ENCODE peak calls at places on chromosomes 12 and 14, in eight cellular contexts. Q is PC-9; M is thoracic aorta; Y is heart right ventricle; K is aorta; F is psoas muscle; L is CD8-positive, alpha-beta memory T cell; Z is left ventricle myocardium inferior. D is an unnamed sample.

GRCh38 chr14:24243336-24243836 is 963 bp upstream of the TINF2 start:
- DNase-seq in M (no peak), Z (no peak), K (no peak), Y (no peak), L (no peak), F (peak; percentile 64), Q (peak; percentile 55), D (peak; percentile 42)

GRCh38 chr12:48183091-48183875 is at the start of gene CCDC184:
- DNase-seq in Q (no peak), K (peak; percentile 82), M (peak; percentile 32), Y (peak; percentile 62), F (peak; percentile 74), Z (peak; percentile 59), L (peak; percentile 91), D (peak; percentile 100)

GRCh38 chr12:93387780-93388179 is 10.1 kb downstream of the NUDT4 start:
- DNase-seq in F (no peak), Q (no peak), M (no peak), L (no peak), Z (no peak), Y (no peak), K (no peak), D (no peak)

GRCh38 chr14:94545131-94545841 is 16.0 kb upstream of the SERPINA4 start:
- DNase-seq in Y (no peak), F (no peak), L (no peak), K (no peak), M (no peak), Z (no peak), Q (no peak), D (no peak)

GRCh38 chr14:100203146-100203545 is 35.8 kb upstream of the YY1 start:
- DNase-seq in M (no peak), Z (no peak), L (no peak), Q (no peak), F (no peak), Y (no peak), K (no peak), D (no peak)

GRCh38 chr12:62879691-62880090 is 55.3 kb downstream of the PPM1H start:
- DNase-seq in Y (no peak), Z (no peak), M (no peak), Q (peak; percentile 49), F (no peak), K (no peak), L (no peak), D (no peak)

GRCh38 chr14:60777856-60778578 is 43.5 kb downstream of the MNAT1 start:
- DNase-seq in M (no peak), K (no peak), Q (peak; percentile 41), F (no peak), Y (no peak), L (no peak), Z (no peak), D (no peak)

GRCh38 chr12:80627773-80628172 is 79.7 kb upstream of the MYF6 start:
- DNase-seq in F (no peak), M (no peak), L (no peak), Z (no peak), K (no peak), Q (no peak), Y (no peak), D (peak; percentile 12)

GRCh38 chr12:106227641-106228319 is 20.0 kb downstream of the CKAP4 start:
- DNase-seq in Y (no peak), K (no peak), M (no peak), F (no peak), Q (no peak), Z (no peak), L (peak; percentile 74), D (no peak)

GRCh38 chr12:107759410-107759809 is 1.5 kb downstream of the PRDM4 start:
- DNase-seq in L (no peak), K (no peak), Y (no peak), M (no peak), Z (no peak), Q (peak; percentile 72), F (no peak), D (peak; percentile 46)

GRCh38 chr14:30077946-30078345 is 150.3 kb upstream of the PRKD1 start:
- DNase-seq in L (no peak), M (no peak), Z (no peak), Y (no peak), K (no peak), Q (no peak), F (no peak), D (no peak)

GRCh38 chr12:50085615-50085928 is 430 bp downstream of the SMARCD1 start:
- DNase-seq in Z (no peak), M (no peak), L (no peak), K (no peak), F (no peak), Y (no peak), Q (no peak), D (no peak)

GRCh38 chr12:41521872-41522379 is 333.8 kb downstream of the PDZRN4 start:
- DNase-seq in L (no peak), Y (no peak), Q (no peak), M (no peak), K (no peak), F (no peak), Z (no peak), D (no peak)

GRCh38 chr14:95232894-95233584 is 75.7 kb upstream of the DICER1 start:
- DNase-seq in L (no peak), Y (no peak), Z (no peak), M (no peak), F (no peak), K (no peak), Q (no peak), D (no peak)

GRCh38 chr12:128671528-128672042 is 152.2 kb downstream of the SLC15A4 start:
- DNase-seq in Y (no peak), Q (no peak), F (no peak), Z (no peak), K (no peak), M (no peak), L (no peak), D (no peak)

GRCh38 chr12:14884458-14884878 is 1.2 kb downstream of the MGP start:
- DNase-seq in Y (peak; percentile 73), K (peak; percentile 91), Z (peak; percentile 83), M (peak; percentile 71), Q (peak; percentile 57), L (peak; percentile 90), F (peak; percentile 89), D (peak; percentile 54)

GRCh38 chr14:92490239-92490959 is 23.2 kb upstream of the RIN3 start:
- DNase-seq in Y (no peak), F (no peak), Z (no peak), L (no peak), Q (no peak), K (peak; percentile 53), M (no peak), D (no peak)

DNA sequence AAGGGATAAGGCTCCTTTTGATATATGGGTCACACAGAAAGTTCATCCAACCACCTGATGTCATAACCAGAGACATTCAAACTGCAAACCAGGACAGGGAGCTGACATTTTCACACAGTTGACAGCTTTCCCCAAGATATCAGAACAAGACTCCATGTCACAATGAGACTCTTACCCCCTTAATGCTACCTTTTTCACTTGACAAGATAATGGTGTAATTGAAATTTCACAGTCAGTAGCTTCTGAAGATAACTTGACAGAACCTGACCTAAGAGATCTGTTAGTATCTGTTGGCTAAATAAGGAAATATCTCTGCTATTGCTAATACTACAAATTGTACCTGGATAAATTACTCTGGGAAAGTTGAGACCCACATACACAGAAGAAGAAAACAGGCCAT is 187.3 kb downstream of the C12orf50 start:
- DNase-seq in Y (no peak), L (no peak), M (no peak), Q (no peak), K (no peak), F (no peak), Z (no peak), D (no peak)
- H3K4me3 ChIP-seq in Y (no peak overlapping the region), L (no peak overlapping the region), M (no peak overlapping the region), Q (no peak overlapping the region), K (no peak overlapping the region), F (no peak overlapping the region), Z (no peak overlapping the region), D (no peak overlapping the region)

DNA sequence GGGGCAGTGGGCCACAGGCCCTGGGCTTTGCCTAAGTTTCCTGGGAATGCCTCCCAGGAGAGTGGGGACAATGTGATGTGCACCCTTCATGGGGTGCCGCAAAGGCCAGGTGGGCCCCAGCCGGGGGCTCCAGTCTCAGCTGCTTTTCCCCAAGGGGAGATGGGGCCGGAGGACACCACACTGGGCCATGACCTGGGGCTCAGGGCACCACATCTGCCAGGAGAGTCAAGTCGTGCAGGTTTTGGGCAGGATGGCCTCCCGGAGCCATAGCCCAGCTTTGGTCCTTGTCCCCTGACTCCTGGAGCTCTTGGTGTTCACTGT is 12.2 kb downstream of the HIP1R start:
- DNase-seq in M (no peak), K (no peak), Z (no peak), Q (no peak), F (peak; percentile 26), L (no peak), Y (no peak), D (no peak)
- H3K27ac ChIP-seq in M (no peak overlapping the region), K (no peak overlapping the region), Z (no peak overlapping the region), Q (no peak overlapping the region), F (no peak overlapping the region), L (no peak overlapping the region), Y (no peak overlapping the region), D (no peak overlapping the region)

DNA sequence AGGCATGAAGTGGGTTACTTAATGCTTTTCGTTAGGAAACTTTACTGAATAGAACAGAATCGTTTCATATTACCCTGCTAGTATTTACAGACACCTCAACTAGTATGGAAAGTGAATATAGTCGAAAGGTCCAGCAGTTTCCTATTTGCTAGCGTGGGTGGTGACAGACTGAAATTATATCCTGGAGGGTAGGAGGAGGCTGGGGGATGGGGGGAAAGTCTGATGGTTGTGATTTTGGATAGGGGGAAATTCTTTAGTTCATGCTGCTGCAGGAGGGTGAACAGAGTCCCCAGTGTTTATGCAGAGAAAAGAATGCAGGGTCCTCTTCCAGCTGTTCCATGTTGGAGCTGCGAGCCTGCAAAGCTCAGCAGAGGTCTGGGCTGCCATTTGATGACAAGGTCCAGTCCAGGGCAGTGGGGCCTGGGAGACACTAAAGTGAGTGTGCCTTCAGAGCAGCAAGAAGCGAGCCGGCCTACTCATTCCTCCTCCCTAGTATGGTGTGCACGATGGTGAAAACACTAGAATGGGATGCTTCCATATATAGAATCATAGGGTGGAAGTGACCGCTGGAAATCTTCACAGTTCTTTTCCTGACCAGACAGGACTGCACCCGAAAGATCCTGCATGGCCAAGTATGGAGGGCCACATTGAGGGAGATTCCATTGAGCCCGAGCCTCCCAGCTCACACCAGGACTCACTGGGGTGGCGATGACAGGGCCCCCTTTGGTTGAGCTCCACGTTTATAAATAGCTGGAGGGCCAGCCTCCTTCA is 2.1 kb downstream of the SAMD4A start:
- DNase-seq in K (peak; percentile 58), Y (no peak), L (no peak), M (no peak), F (peak; percentile 59), Z (peak; percentile 31), Q (no peak), D (peak; percentile 52)
- H3K4me3 ChIP-seq in K (peak overlapping the region; percentile 16), Y (peak overlapping the region; percentile 92), L (no peak overlapping the region), M (peak overlapping the region; percentile 97), F (peak overlapping the region; percentile 86), Z (peak overlapping the region; percentile 89), Q (peak overlapping the region; percentile 78), D (peak overlapping the region; percentile 95)

DNA sequence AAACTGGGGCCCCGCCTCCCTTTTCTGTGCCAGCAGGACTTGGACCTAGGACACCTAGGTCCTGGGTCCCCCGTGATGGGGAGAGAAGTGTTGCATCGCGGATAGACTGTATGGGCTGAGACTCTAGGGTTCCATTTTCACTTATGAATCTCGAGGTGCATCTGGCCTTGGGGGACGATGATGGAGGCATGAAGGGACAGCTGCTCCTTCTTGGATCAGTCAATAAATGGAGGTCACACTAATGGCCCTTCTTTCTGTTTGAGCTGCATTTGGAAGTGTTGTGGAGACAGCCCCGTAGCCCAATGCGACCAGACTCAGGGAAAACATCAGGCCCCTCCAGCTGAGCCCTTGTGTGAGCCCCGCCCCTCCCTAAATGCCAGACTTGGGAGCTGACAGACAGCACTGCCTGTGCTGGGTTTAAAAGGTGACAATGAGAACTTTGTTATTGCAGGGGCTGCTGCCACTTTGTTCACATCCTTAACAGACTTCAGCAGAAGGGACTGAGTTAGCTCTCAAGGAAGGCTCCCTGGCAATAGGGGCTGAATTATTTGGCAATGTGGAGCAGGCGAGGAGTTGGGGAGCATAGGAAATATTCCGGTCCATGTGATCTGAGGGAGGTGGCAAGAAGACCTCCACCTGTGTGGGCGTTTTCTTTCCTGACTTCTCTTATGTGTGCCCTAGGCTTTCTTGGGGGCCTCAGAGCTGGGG is 838 bp downstream of the DTX3 start:
- DNase-seq in K (no peak), L (no peak), Q (no peak), M (no peak), F (no peak), Z (no peak), Y (no peak), D (no peak)
- H3K27ac ChIP-seq in K (peak overlapping the region; percentile 97), L (no peak overlapping the region), Q (no peak overlapping the region), M (peak overlapping the region; percentile 97), F (peak overlapping the region; percentile 64), Z (peak overlapping the region; percentile 92), Y (peak overlapping the region; percentile 90), D (peak overlapping the region; percentile 69)